ENCODE peak calls at places on chromosomes 11 and 22, in ten cellular contexts. D is GM12878; A is bronchial epithelial cell; O is fibroblast of lung; L is small intestine; Z is A549; U is PC-3; X is heart left ventricle; H is effector memory CD4-positive, alpha-beta T cell; E is lower leg skin. J is an unnamed sample.
A peak's percentile ranks its signal among the peaks of the same experiment; 100 is the strongest.

GRCh38 chr11:955154-956049 is 29.7 kb downstream of the AP2A2 start:
- DNase-seq in L (peak; percentile 66), A (no peak), O (no peak), D (no peak), E (no peak), Z (no peak), X (no peak), H (no peak), U (peak; percentile 71), J (no peak)

GRCh38 chr22:41127447-41127846 is 35.1 kb downstream of the EP300 start:
- DNase-seq in O (no peak), L (no peak), U (no peak), Z (no peak), E (no peak), X (peak; percentile 40), D (no peak), A (no peak), H (no peak), J (no peak)

GRCh38 chr22:41983516-41983915 is 14.3 kb downstream of the SEPTIN3 start:
- DNase-seq in O (no peak), U (no peak), A (peak; percentile 12), D (no peak), X (no peak), E (no peak), L (no peak), Z (no peak), H (no peak), J (no peak)

GRCh38 chr11:36130401-36130800 is 158.8 kb downstream of the COMMD9 start:
- DNase-seq in L (no peak), E (no peak), U (peak; percentile 17), D (no peak), O (peak; percentile 39), X (no peak), H (no peak), A (peak; percentile 69), Z (no peak), J (no peak)

GRCh38 chr11:67732045-67732787 is 57.8 kb upstream of the ALDH3B2 start:
- DNase-seq in O (no peak), Z (peak; percentile 56), A (no peak), E (no peak), L (peak; percentile 8), X (no peak), U (peak; percentile 32), D (no peak), H (peak; percentile 17), J (peak; percentile 31)

GRCh38 chr11:67364169-67364568 is 9.2 kb downstream of the CLCF1 start:
- DNase-seq in O (no peak), D (no peak), U (no peak), A (no peak), X (no peak), H (no peak), E (no peak), L (no peak), Z (no peak), J (no peak)

GRCh38 chr22:36010090-36010489 is 18.5 kb downstream of the RBFOX2 start:
- DNase-seq in X (no peak), U (no peak), L (no peak), O (no peak), Z (no peak), H (no peak), E (no peak), A (no peak), D (no peak), J (no peak)

GRCh38 chr11:119155733-119156492 is 7.1 kb downstream of the ABCG4 start:
- DNase-seq in X (no peak), Z (peak; percentile 57), E (no peak), H (no peak), A (no peak), O (no peak), U (peak; percentile 36), D (no peak), L (no peak), J (no peak)

GRCh38 chr11:28833670-28834069 is 725.5 kb downstream of the METTL15 start:
- DNase-seq in Z (peak; percentile 94), U (peak; percentile 83), E (no peak), X (no peak), L (no peak), O (peak; percentile 99), H (no peak), D (no peak), A (peak; percentile 94), J (no peak)

GRCh38 chr22:23767303-23767672 is 484 bp downstream of the CHCHD10 start:
- DNase-seq in O (no peak), L (no peak), X (no peak), Z (no peak), H (no peak), D (no peak), U (no peak), A (no peak), E (no peak), J (no peak)

GRCh38 chr11:105142167-105142566 is 2.6 kb upstream of the CARD18 start:
- DNase-seq in L (no peak), O (no peak), A (no peak), D (no peak), H (no peak), X (no peak), E (no peak), U (no peak), Z (no peak), J (no peak)

GRCh38 chr22:20741634-20742581 is 32.0 kb upstream of the SERPIND1 start:
- DNase-seq in A (peak; percentile 35), H (peak; percentile 15), E (no peak), L (peak; percentile 58), O (peak; percentile 15), X (no peak), U (peak; percentile 65), D (no peak), Z (peak; percentile 18), J (no peak)

GRCh38 chr11:61193596-61193995 is 9.7 kb upstream of the PGA3 start:
- DNase-seq in E (no peak), Z (no peak), O (no peak), H (no peak), X (no peak), L (no peak), A (no peak), U (no peak), D (no peak), J (no peak)

GRCh38 chr22:33601062-33601461 is 319.2 kb downstream of the LARGE1 start:
- DNase-seq in A (no peak), L (no peak), Z (no peak), O (no peak), U (no peak), H (no peak), D (no peak), X (no peak), E (no peak), J (no peak)

GRCh38 chr22:38921801-38922200 is 35.6 kb upstream of the APOBEC3A start:
- DNase-seq in X (no peak), Z (no peak), U (no peak), L (peak; percentile 33), H (no peak), E (no peak), A (no peak), O (no peak), D (no peak), J (no peak)
- H3K4me3 ChIP-seq in X (no peak overlapping the region), Z (no peak overlapping the region), U (no peak overlapping the region), L (no peak overlapping the region), H (no peak overlapping the region), E (no peak overlapping the region), A (no peak overlapping the region), O (no peak overlapping the region), D (no peak overlapping the region), J (no peak overlapping the region)

DNA sequence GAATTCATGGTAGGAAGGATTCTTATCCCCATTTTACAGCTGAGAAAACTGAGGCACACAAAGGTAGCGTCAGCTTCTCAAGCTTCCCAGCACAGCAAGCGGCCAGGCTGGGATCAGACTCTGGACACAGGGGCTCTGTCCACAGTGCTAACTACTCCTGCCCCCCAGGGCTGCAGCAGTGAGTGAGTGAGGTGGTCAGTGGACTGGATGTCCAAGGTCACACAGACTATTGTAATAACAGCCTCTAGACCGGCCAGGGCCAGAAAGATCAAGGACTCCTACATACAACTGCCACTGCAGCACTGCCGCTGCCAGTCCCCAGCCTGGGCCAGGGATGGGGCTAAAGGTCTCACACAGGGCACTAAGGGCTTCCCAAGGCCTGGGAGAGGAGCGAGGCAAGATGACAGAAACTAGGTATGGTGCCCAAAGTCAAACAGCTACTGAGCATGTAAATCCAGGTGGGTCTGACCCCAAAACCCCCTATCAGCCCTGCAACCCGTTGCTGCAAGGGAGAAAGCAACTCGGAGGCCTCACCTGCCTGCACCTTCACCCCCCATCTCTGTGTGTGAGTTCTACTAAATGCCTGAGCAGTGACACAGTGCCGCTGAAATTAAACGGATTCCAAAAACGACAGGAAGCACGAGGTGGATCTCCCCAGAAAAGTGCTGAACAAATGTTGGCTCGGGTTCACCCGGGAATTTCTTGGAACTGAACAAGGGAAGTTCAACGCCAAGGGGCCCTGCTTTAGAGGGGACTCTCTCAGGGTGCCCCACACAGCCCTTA is 161.8 kb upstream of the GRK3 start:
- DNase-seq in O (peak; percentile 74), U (peak; percentile 64), H (no peak), X (peak; percentile 51), D (no peak), L (peak; percentile 36), E (no peak), A (peak; percentile 40), Z (no peak), J (no peak)
- H3K4me3 ChIP-seq in O (peak overlapping the region; percentile 78), U (peak overlapping the region; percentile 80), H (no peak overlapping the region), X (peak overlapping the region; percentile 77), D (peak overlapping the region; percentile 87), L (no peak overlapping the region), E (no peak overlapping the region), A (no peak overlapping the region), Z (peak overlapping the region; percentile 98), J (no peak overlapping the region)

GRCh38 chr11:76674517-76675400 is 4.2 kb upstream of the LRRC32 start:
- DNase-seq in Z (no peak), E (no peak), H (no peak), O (no peak), D (peak; percentile 59), X (no peak), L (no peak), A (no peak), U (no peak), J (peak; percentile 76)
- H3K4me3 ChIP-seq in Z (no peak overlapping the region), E (no peak overlapping the region), H (no peak overlapping the region), O (no peak overlapping the region), D (no peak overlapping the region), X (no peak overlapping the region), L (no peak overlapping the region), A (no peak overlapping the region), U (no peak overlapping the region), J (no peak overlapping the region)

GRCh38 chr11:123264431-123264780 is 69.4 kb upstream of the CLMP start:
- DNase-seq in U (no peak), A (no peak), X (no peak), Z (no peak), H (no peak), O (no peak), D (no peak), L (no peak), E (no peak), J (no peak)
- H3K4me3 ChIP-seq in U (no peak overlapping the region), A (no peak overlapping the region), X (no peak overlapping the region), Z (no peak overlapping the region), H (no peak overlapping the region), O (no peak overlapping the region), D (peak overlapping the region; percentile 39), L (no peak overlapping the region), E (no peak overlapping the region), J (no peak overlapping the region)

GRCh38 chr11:37929100-37929649 is 1331.1 kb upstream of the RAG2 start:
- DNase-seq in H (no peak), X (no peak), U (no peak), A (no peak), L (no peak), Z (no peak), D (no peak), E (no peak), O (no peak), J (no peak)

GRCh38 chr11:37926772-37927171 is 1328.7 kb upstream of the RAG2 start:
- DNase-seq in U (peak; percentile 27), O (peak; percentile 10), Z (no peak), H (no peak), L (no peak), D (no peak), A (peak; percentile 57), E (no peak), X (no peak), J (no peak)
- H3K4me3 ChIP-seq in U (no peak overlapping the region), O (no peak overlapping the region), Z (no peak overlapping the region), H (no peak overlapping the region), L (no peak overlapping the region), D (no peak overlapping the region), A (no peak overlapping the region), E (no peak overlapping the region), X (no peak overlapping the region), J (no peak overlapping the region)

J was measured in GM06990.